ENCODE peak calls at places on chromosomes 11 and 22, in seven cellular contexts. U is fibroblast of lung, Y is foreskin fibroblast, A is mammary epithelial cell, J is dorsolateral prefrontal cortex, O is body of pancreas, M is AG09309. L is an unnamed sample.

GRCh38 chr11:12241401-12241800 is 131.0 kb downstream of the MICAL2 start:
- DNase-seq in U (no peak), Y (no peak), A (no peak), J (no peak), O (peak; percentile 69), M (no peak), L (no peak)

GRCh38 chr11:79678780-79679468 is 238.1 kb upstream of the TENM4 start:
- DNase-seq in U (no peak), Y (no peak), A (no peak), J (no peak), O (no peak), M (no peak), L (no peak)

GRCh38 chr22:49417326-49417725 is 410.3 kb downstream of the BRD1 start:
- DNase-seq in U (no peak), Y (no peak), A (no peak), J (no peak), O (no peak), M (no peak), L (no peak)

GRCh38 chr11:3199537-3200295 is 18.9 kb downstream of the MRGPRG start:
- DNase-seq in U (no peak), Y (no peak), A (no peak), J (peak; percentile 12), O (no peak), M (no peak), L (no peak)

GRCh38 chr11:125625225-125625593 is 246 bp downstream of the CHEK1 start:
- DNase-seq in U (no peak), Y (no peak), A (no peak), J (no peak), O (no peak), M (peak; percentile 11), L (no peak)

GRCh38 chr22:49286236-49286760 is 541.4 kb downstream of the BRD1 start:
- DNase-seq in U (no peak), Y (no peak), A (no peak), J (no peak), O (no peak), M (no peak), L (no peak)

GRCh38 chr11:10920205-10920604 is 62.4 kb upstream of the ZBED5 start:
- DNase-seq in U (peak; percentile 72), Y (peak; percentile 67), A (no peak), J (no peak), O (no peak), M (no peak), L (peak; percentile 44)

GRCh38 chr22:35866646-35867045 is 149.0 kb downstream of the APOL5 start:
- DNase-seq in U (no peak), Y (no peak), A (no peak), J (no peak), O (no peak), M (no peak), L (no peak)

GRCh38 chr11:117214404-117215110 is 15.4 kb downstream of the TAGLN start:
- DNase-seq in U (no peak), Y (no peak), A (no peak), J (no peak), O (no peak), M (no peak), L (no peak)

GRCh38 chr22:29309332-29310064 is 3.0 kb downstream of the GAS2L1 start:
- DNase-seq in U (no peak), Y (no peak), A (no peak), J (no peak), O (peak; percentile 74), M (no peak), L (no peak)

GRCh38 chr11:27718346-27718852 is 18.1 kb upstream of the BDNF start:
- DNase-seq in U (peak; percentile 93), Y (peak; percentile 89), A (peak; percentile 39), J (peak; percentile 68), O (no peak), M (peak; percentile 94), L (peak; percentile 74)

GRCh38 chr11:61349189-61349751 is 12.4 kb downstream of the CYB561A3 start:
- DNase-seq in U (no peak), Y (peak; percentile 60), A (peak; percentile 51), J (no peak), O (no peak), M (no peak), L (no peak)

GRCh38 chr11:78351979-78352731 is 65.5 kb downstream of the GAB2 start:
- DNase-seq in U (no peak), Y (peak; percentile 33), A (no peak), J (no peak), O (no peak), M (no peak), L (no peak)

GRCh38 chr22:46536559-46537220 is 730 bp downstream of the CELSR1 start:
- DNase-seq in U (no peak), Y (no peak), A (no peak), J (no peak), O (no peak), M (no peak), L (no peak)

GRCh38 chr11:122202951-122203456 is 87.0 kb upstream of the BLID start:
- DNase-seq in U (peak; percentile 81), Y (peak; percentile 91), A (peak; percentile 93), J (peak; percentile 79), O (peak; percentile 52), M (peak; percentile 41), L (peak; percentile 82)

GRCh38 chr22:36301384-36301828 is 48.5 kb downstream of the APOL1 start:
- DNase-seq in U (peak; percentile 76), Y (peak; percentile 79), A (peak; percentile 56), J (peak; percentile 84), O (peak; percentile 78), M (no peak), L (peak; percentile 67)

DNA sequence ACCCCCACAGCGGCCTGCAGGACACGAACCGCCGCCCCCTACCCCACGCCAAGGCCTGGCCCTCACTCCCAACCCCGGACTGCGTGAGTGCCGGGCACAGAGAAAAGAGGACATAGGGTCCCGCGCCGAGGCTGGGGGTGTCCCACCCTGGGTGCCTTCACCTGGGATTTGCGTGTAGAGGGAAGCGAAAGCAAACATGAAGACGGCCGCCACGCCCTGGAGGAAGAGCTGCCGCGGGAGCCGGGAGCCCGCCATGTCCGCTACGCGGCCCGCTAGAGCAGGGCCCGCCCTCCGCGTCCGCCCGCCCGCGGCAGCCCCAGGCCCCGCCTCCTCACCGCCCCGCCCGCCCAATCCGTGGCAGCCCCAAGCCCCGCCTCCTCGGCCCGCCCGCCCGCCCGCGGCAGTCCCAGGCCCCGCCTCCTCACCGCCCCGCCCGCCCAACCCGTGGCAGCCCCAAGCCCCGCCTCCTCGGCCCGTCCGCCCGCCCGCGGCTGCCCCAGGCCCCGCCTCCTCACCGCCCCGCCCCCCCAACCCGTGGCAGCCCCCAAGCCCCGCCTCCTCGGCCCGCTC is at the start of gene LMF2:
- DNase-seq in U (no peak), Y (no peak), A (peak; percentile 73), J (peak; percentile 88), O (peak; percentile 94), M (peak; percentile 11), L (no peak)
- TF ChIP-seq CTCF in U (no peak), Y (no peak), A (no peak), J (peak; percentile 32), O (no peak), M (peak; percentile 5), L (no peak)

GRCh38 chr11:111299111-111300026 is 1.0 kb downstream of the POU2AF3 start:
- DNase-seq in U (peak; percentile 46), Y (peak; percentile 78), A (peak; percentile 17), J (peak; percentile 70), O (peak; percentile 81), M (no peak), L (peak; percentile 40)

GRCh38 chr11:111296196-111296595 is 2.1 kb upstream of the POU2AF3 start:
- DNase-seq in U (no peak), Y (no peak), A (no peak), J (no peak), O (no peak), M (no peak), L (no peak)

GRCh38 chr11:111297696-111298095 is 650 bp upstream of the POU2AF3 start:
- DNase-seq in U (no peak), Y (no peak), A (no peak), J (no peak), O (no peak), M (no peak), L (no peak)

GRCh38 chr11:111300569-111300968 is 2.2 kb downstream of the POU2AF3 start:
- DNase-seq in U (no peak), Y (no peak), A (no peak), J (no peak), O (no peak), M (no peak), L (no peak)

GRCh38 chr11:111298466-111299110 is at the start of gene POU2AF3:
- DNase-seq in U (no peak), Y (peak; percentile 23), A (no peak), J (no peak), O (no peak), M (no peak), L (no peak)
- H3K4me3 ChIP-seq in U (peak within 1 kb of the TSS; percentile 27), Y (peak within 1 kb of the TSS; percentile 37), A (peak within 1 kb of the TSS; percentile 68), J (peak within 1 kb of the TSS; percentile 80), O (peak within 1 kb of the TSS; percentile 51), M (peak within 1 kb of the TSS; percentile 52), L (peak within 1 kb of the TSS; percentile 45)

DNA sequence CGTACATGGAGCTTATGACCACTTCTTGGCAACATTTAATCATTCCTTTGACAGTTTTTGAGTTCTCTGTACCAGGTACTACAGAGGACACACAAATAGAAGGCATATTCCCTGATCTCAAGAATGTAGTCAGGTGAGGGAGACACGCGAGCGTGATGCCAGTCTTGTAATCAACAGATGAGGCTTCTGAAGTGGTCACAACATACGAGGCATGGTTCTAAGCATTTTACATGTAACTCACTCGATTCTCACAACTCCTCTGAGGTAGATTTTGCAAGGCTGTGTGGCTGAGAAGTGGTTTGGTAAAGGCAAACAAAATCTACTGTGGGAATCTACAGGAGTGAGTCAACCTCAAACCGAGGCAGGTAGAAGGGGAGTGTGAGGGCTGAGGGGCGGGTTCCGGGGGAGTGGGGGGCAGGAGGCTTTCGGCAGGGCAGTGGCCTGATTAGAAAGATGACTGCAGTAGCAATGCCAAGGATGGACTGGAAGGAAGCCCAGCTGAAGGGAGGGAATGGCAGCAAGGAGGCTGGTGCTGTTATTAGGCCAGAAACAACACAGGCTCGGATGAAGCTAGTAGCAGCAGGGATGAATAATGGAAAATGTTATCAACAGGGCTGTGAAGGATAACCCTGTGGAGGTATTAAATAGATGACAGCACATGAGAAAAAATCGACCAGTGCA is 63.8 kb downstream of the ST14 start:
- DNase-seq in U (no peak), Y (no peak), A (no peak), J (no peak), O (no peak), M (no peak), L (no peak)
- TF ChIP-seq CTCF in U (no peak), Y (no peak), A (no peak), J (no peak), O (no peak), M (no peak), L (no peak)

DNA sequence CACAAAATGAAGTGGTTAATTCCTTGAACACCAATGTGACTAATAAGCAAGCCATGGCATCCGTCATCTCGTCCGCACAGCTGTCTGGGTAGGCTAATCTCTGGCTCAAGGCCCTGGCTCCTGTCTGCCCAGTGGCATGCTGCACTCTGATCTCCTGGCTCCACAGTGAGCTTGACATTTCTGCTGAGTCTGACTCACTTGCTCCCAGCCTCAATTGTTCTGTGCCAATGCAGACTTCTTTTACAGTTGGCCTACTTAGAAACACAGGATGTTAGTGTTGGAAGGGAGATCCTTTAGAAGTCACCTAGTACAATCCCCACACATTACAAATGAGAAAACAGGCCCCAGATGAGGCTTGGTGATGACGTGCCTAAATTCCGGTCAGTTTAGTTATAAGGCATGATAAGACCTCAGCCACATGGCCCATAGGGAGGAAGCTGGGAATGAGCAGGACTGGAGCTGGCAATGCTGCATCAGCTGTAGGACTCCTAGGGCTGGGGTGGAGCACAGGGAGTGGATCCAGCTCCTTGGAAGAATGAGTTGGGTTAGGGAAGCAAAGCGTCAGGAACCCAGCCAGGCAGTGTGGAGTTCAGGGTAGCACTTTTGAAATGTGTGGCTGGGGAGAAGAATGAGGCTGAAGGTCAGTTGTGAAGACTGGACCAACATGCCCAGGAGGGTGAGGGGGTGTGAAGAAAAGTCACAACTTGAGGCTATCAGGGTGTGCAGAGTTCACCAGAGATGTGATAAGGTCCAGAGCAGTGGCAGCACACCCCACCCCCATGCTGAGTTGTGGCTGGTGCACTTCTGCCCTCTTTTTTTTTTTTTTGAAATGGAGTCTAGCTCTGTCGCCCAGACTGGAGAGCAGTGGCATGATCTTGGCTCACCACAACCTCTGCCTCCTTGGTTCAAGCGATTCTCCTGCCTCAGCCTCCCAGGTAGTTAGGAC is 70.2 kb upstream of the EED start:
- DNase-seq in U (peak; percentile 97), Y (peak; percentile 97), A (peak; percentile 97), J (no peak), O (peak; percentile 60), M (peak; percentile 98), L (peak; percentile 99)
- H3K4me3 ChIP-seq in U (no peak overlapping the region), Y (no peak overlapping the region), A (no peak overlapping the region), J (no peak overlapping the region), O (no peak overlapping the region), M (no peak overlapping the region), L (no peak overlapping the region)